ENCODE peak calls at places on chromosomes 11 and 22, in ten cellular contexts. N, R, E, D, G, I, P, Z, W and V are unnamed samples.

GRCh38 chr11:77968337-77968736 is 26.1 kb downstream of the INTS4 start:
- DNase-seq in P (no peak), N (no peak), W (no peak), R (no peak), E (no peak), I (no peak), D (no peak), Z (no peak), G (no peak), V (no peak)

GRCh38 chr11:108754901-108755625 is 90.2 kb downstream of the DDX10 start:
- DNase-seq in E (no peak), Z (no peak), R (no peak), P (peak), W (peak), I (no peak), N (no peak), G (peak), D (no peak), V (peak)

GRCh38 chr22:20517841-20518592 is 10.6 kb downstream of the MED15 start:
- DNase-seq in W (no peak), I (no peak), P (no peak), Z (no peak), G (no peak), D (no peak), R (no peak), E (no peak), N (no peak), V (no peak)

GRCh38 chr11:13384837-13385417 is 78.1 kb downstream of the BTBD10 start:
- DNase-seq in R (peak), E (no peak), P (no peak), N (no peak), D (peak), Z (no peak), G (peak), W (peak), I (no peak), V (peak)

GRCh38 chr11:68517121-68517741 is 56.7 kb downstream of the PPP6R3 start:
- DNase-seq in D (no peak), N (no peak), I (no peak), R (peak), Z (no peak), P (no peak), G (no peak), W (no peak), E (no peak), V (no peak)

GRCh38 chr11:96854425-96854824 is 464.6 kb downstream of the JRKL start:
- DNase-seq in P (no peak), N (no peak), W (no peak), Z (no peak), R (no peak), I (no peak), G (no peak), D (no peak), E (no peak), V (no peak)

GRCh38 chr11:59012942-59013256 is 73.2 kb upstream of the GLYATL1B start:
- DNase-seq in E (no peak), R (no peak), W (no peak), G (no peak), N (no peak), Z (no peak), I (no peak), P (no peak), D (no peak), V (no peak)

GRCh38 chr11:130675456-130675855 is 227.0 kb downstream of the ADAMTS15 start:
- DNase-seq in W (peak), N (no peak), D (no peak), P (no peak), I (no peak), Z (no peak), G (peak), R (no peak), E (no peak), V (peak)

GRCh38 chr11:117621226-117621625 is 175.8 kb downstream of the DSCAML1 start:
- DNase-seq in Z (no peak), I (no peak), N (no peak), E (no peak), P (no peak), G (peak), D (no peak), W (peak), R (peak), V (no peak)

GRCh38 chr11:44319170-44319551 is 9.2 kb upstream of the ALX4 start:
- DNase-seq in P (no peak), G (no peak), N (no peak), Z (no peak), R (no peak), W (no peak), E (no peak), D (no peak), I (no peak), V (no peak)

GRCh38 chr11:8693555-8693954 is 11.0 kb downstream of the RPL27A start:
- DNase-seq in N (no peak), D (no peak), E (no peak), I (no peak), R (no peak), G (no peak), P (no peak), Z (no peak), W (no peak), V (no peak)

GRCh38 chr22:29270475-29271271 is 2.6 kb downstream of the EWSR1 start:
- DNase-seq in G (peak), R (peak), N (no peak), D (no peak), W (peak), I (no peak), P (no peak), Z (no peak), E (no peak), V (peak)

GRCh38 chr11:4884341-4884740 is 2.6 kb downstream of the OR51T1 start:
- DNase-seq in E (no peak), N (no peak), W (no peak), D (no peak), G (peak), R (no peak), Z (no peak), I (no peak), P (no peak), V (no peak)

GRCh38 chr11:6563121-6563619 is 40.2 kb downstream of the RRP8 start:
- DNase-seq in P (no peak), W (no peak), Z (no peak), E (no peak), R (no peak), N (no peak), I (no peak), D (no peak), G (no peak), V (no peak)

GRCh38 chr11:43399983-43400630 is 41.4 kb downstream of the TTC17 start:
- DNase-seq in D (no peak), R (no peak), E (no peak), Z (no peak), G (peak), P (no peak), N (no peak), W (no peak), I (no peak), V (peak)

GRCh38 chr11:64058494-64058893 is 22.8 kb downstream of the FLRT1 start:
- DNase-seq in W (no peak), P (no peak), D (no peak), I (no peak), R (no peak), E (peak), N (no peak), G (no peak), Z (no peak), V (no peak)

GRCh38 chr11:834371-835316 is 1.9 kb downstream of the CD151 start:
- DNase-seq in G (peak), R (no peak), P (no peak), N (no peak), Z (no peak), I (no peak), D (no peak), W (peak), E (no peak), V (peak)

GRCh38 chr11:68275721-68276488 is 4.1 kb upstream of the C11orf24 start:
- DNase-seq in D (no peak), Z (no peak), R (no peak), G (no peak), E (no peak), I (peak), P (no peak), W (no peak), N (no peak), V (no peak)

GRCh38 chr11:88292156-88292844 is 45.2 kb downstream of the CTSC start:
- DNase-seq in Z (no peak), W (peak), N (no peak), I (no peak), R (no peak), D (no peak), P (no peak), G (peak), E (no peak), V (peak)

GRCh38 chr11:7668464-7668863 is 4.8 kb downstream of the CYB5R2 start:
- DNase-seq in G (no peak), E (no peak), D (no peak), P (no peak), W (no peak), R (no peak), I (no peak), N (no peak), Z (no peak), V (no peak)

GRCh38 chr11:14445542-14446530 is 53.8 kb downstream of the COPB1 start:
- DNase-seq in P (no peak), W (peak), R (no peak), D (no peak), G (no peak), I (no peak), Z (no peak), N (no peak), E (no peak), V (peak)

GRCh38 chr22:40920526-40920925 is 30.7 kb upstream of the RBX1 start:
- DNase-seq in D (no peak), P (no peak), G (no peak), R (no peak), W (no peak), Z (no peak), E (no peak), I (no peak), N (no peak), V (no peak)

GRCh38 chr11:66142370-66143263 is 72.5 kb downstream of the PACS1 start:
- DNase-seq in N (no peak), R (peak), G (peak), W (no peak), D (no peak), P (no peak), E (no peak), Z (no peak), I (no peak), V (peak)

GRCh38 chr11:126870021-126870420 is 130.5 kb downstream of the KIRREL3 start:
- DNase-seq in N (no peak), R (no peak), E (no peak), P (no peak), D (no peak), G (no peak), W (no peak), Z (no peak), I (no peak), V (no peak)

GRCh38 chr11:64736654-64737053 is 7.3 kb downstream of the RASGRP2 start:
- DNase-seq in N (no peak), P (no peak), W (no peak), Z (no peak), D (no peak), G (no peak), I (no peak), E (no peak), R (no peak), V (no peak)

GRCh38 chr11:86508604-86509471 is 134.2 kb downstream of the CCDC81 start:
- DNase-seq in D (no peak), E (no peak), I (no peak), W (no peak), Z (no peak), P (no peak), R (no peak), N (no peak), G (no peak), V (no peak)

GRCh38 chr22:33879796-33880195 is 40.5 kb downstream of the LARGE1 start:
- DNase-seq in P (no peak), Z (no peak), W (no peak), G (no peak), N (no peak), I (no peak), D (no peak), E (no peak), R (no peak), V (no peak)

GRCh38 chr11:64044730-64045386 is 9.1 kb downstream of the FLRT1 start:
- DNase-seq in Z (no peak), N (no peak), R (peak), D (peak), P (no peak), E (peak), G (no peak), I (no peak), W (no peak), V (no peak)

GRCh38 chr11:27287205-27287604 is 75.8 kb downstream of the CCDC34 start:
- DNase-seq in I (no peak), W (no peak), D (no peak), P (no peak), G (no peak), R (no peak), E (no peak), Z (no peak), N (no peak), V (no peak)

GRCh38 chr11:46916669-46917108 is 1.7 kb downstream of the LRP4 start:
- DNase-seq in W (peak), N (peak), G (peak), P (peak), I (no peak), E (no peak), R (peak), Z (no peak), D (peak), V (peak)

GRCh38 chr11:77259681-77260080 is 41.8 kb downstream of the GDPD4 start:
- DNase-seq in P (no peak), E (no peak), N (no peak), Z (no peak), W (peak), D (no peak), R (no peak), G (peak), I (no peak), V (peak)

GRCh38 chr22:29339381-29340235 is 24.1 kb upstream of the RASL10A start:
- DNase-seq in E (no peak), Z (no peak), R (no peak), G (no peak), I (no peak), P (no peak), W (no peak), D (no peak), N (no peak), V (no peak)

GRCh38 chr11:8870461-8871282 is 40.3 kb upstream of the AKIP1 start:
- DNase-seq in Z (no peak), N (peak), I (no peak), G (peak), P (no peak), D (peak), E (no peak), W (peak), R (peak), V (peak)

GRCh38 chr11:2444301-2445106 is at the start of the genes KCNQ1 and TRPM5:
- DNase-seq in G (no peak), D (no peak), N (peak), R (no peak), W (no peak), P (no peak), Z (no peak), E (no peak), I (peak), V (peak)

GRCh38 chr11:36249271-36249670 is 40.0 kb downstream of the COMMD9 start:
- DNase-seq in R (no peak), D (no peak), G (peak), W (peak), I (no peak), Z (no peak), N (no peak), E (no peak), P (peak), V (peak)

GRCh38 chr11:88301478-88302140 is 35.9 kb downstream of the CTSC start:
- DNase-seq in R (no peak), W (no peak), Z (no peak), G (no peak), P (no peak), N (no peak), D (no peak), E (no peak), I (no peak), V (no peak)